ENCODE peak calls at places on chromosome 22, in nine cellular contexts. One of them, this sample, is unnamed.

GRCh38 chr22:43244803-43245527 is 58.0 kb upstream of the TTLL12 start:
- DNase-seq in Caki2: no peak
- DNase-seq in stimulated activated CD8-positive, alpha-beta memory T cell treated with anti-CD3 and anti-CD28 coated beads, Interleukin-12 subunit alpha, Interleukin-12 subunit beta, amount 100 ng/mL, for 1 hour: no peak
- DNase-seq in HAP-1: no peak
- DNase-seq in activated CD4-positive, CD25-positive, alpha-beta regulatory T cell: no peak
- DNase-seq in activated CD4-positive, alpha-beta memory T cell treated with anti-CD3 and anti-CD28 coated beads for 36 hours: no peak
- DNase-seq in psoas muscle: no peak
- DNase-seq in mucosa of descending colon: no peak
- DNase-seq in NCI-H1105: no peak
- DNase-seq in this sample: no peak

GRCh38 chr22:31339148-31339832 is 6.9 kb downstream of the PATZ1 start:
- DNase-seq in activated CD4-positive, alpha-beta memory T cell treated with anti-CD3 and anti-CD28 coated beads for 36 hours: no peak
- DNase-seq in Caki2: no peak
- DNase-seq in mucosa of descending colon: no peak
- DNase-seq in HAP-1: no peak
- DNase-seq in stimulated activated CD8-positive, alpha-beta memory T cell treated with anti-CD3 and anti-CD28 coated beads, Interleukin-12 subunit alpha, Interleukin-12 subunit beta, amount 100 ng/mL, for 1 hour: no peak
- DNase-seq in activated CD4-positive, CD25-positive, alpha-beta regulatory T cell: no peak
- DNase-seq in psoas muscle: no peak
- DNase-seq in NCI-H1105: no peak
- DNase-seq in this sample: no peak

GRCh38 chr22:21710156-21710555 is 25.4 kb downstream of the YPEL1 start:
- DNase-seq in NCI-H1105: no peak
- DNase-seq in activated CD4-positive, alpha-beta memory T cell treated with anti-CD3 and anti-CD28 coated beads for 36 hours: no peak
- DNase-seq in activated CD4-positive, CD25-positive, alpha-beta regulatory T cell: no peak
- DNase-seq in psoas muscle: no peak
- DNase-seq in mucosa of descending colon: no peak
- DNase-seq in HAP-1: no peak
- DNase-seq in stimulated activated CD8-positive, alpha-beta memory T cell treated with anti-CD3 and anti-CD28 coated beads, Interleukin-12 subunit alpha, Interleukin-12 subunit beta, amount 100 ng/mL, for 1 hour: no peak
- DNase-seq in Caki2: no peak
- DNase-seq in this sample: no peak

GRCh38 chr22:41445171-41446056 is 1.2 kb downstream of the TOB2 start:
- DNase-seq in psoas muscle: no peak
- DNase-seq in stimulated activated CD8-positive, alpha-beta memory T cell treated with anti-CD3 and anti-CD28 coated beads, Interleukin-12 subunit alpha, Interleukin-12 subunit beta, amount 100 ng/mL, for 1 hour: no peak
- DNase-seq in HAP-1: peak
- DNase-seq in activated CD4-positive, alpha-beta memory T cell treated with anti-CD3 and anti-CD28 coated beads for 36 hours: peak
- DNase-seq in NCI-H1105: no peak
- DNase-seq in mucosa of descending colon: peak
- DNase-seq in Caki2: peak
- DNase-seq in activated CD4-positive, CD25-positive, alpha-beta regulatory T cell: no peak
- DNase-seq in this sample: peak

GRCh38 chr22:27801616-27802388 is at the start of gene MN1:
- DNase-seq in mucosa of descending colon: peak
- DNase-seq in stimulated activated CD8-positive, alpha-beta memory T cell treated with anti-CD3 and anti-CD28 coated beads, Interleukin-12 subunit alpha, Interleukin-12 subunit beta, amount 100 ng/mL, for 1 hour: peak
- DNase-seq in activated CD4-positive, alpha-beta memory T cell treated with anti-CD3 and anti-CD28 coated beads for 36 hours: peak
- DNase-seq in HAP-1: peak
- DNase-seq in activated CD4-positive, CD25-positive, alpha-beta regulatory T cell: no peak
- DNase-seq in Caki2: peak
- DNase-seq in psoas muscle: peak
- DNase-seq in NCI-H1105: no peak
- DNase-seq in this sample: peak

GRCh38 chr22:23183107-23183698 is 2.9 kb downstream of the BCR start:
- DNase-seq in activated CD4-positive, CD25-positive, alpha-beta regulatory T cell: no peak
- DNase-seq in stimulated activated CD8-positive, alpha-beta memory T cell treated with anti-CD3 and anti-CD28 coated beads, Interleukin-12 subunit alpha, Interleukin-12 subunit beta, amount 100 ng/mL, for 1 hour: no peak
- DNase-seq in mucosa of descending colon: peak
- DNase-seq in NCI-H1105: peak
- DNase-seq in Caki2: no peak
- DNase-seq in psoas muscle: peak
- DNase-seq in activated CD4-positive, alpha-beta memory T cell treated with anti-CD3 and anti-CD28 coated beads for 36 hours: peak
- DNase-seq in HAP-1: peak
- DNase-seq in this sample: peak

GRCh38 chr22:37549704-37550059 is 10.6 kb upstream of the CDC42EP1 start:
- DNase-seq in NCI-H1105: no peak
- DNase-seq in activated CD4-positive, alpha-beta memory T cell treated with anti-CD3 and anti-CD28 coated beads for 36 hours: no peak
- DNase-seq in psoas muscle: peak
- DNase-seq in mucosa of descending colon: no peak
- DNase-seq in activated CD4-positive, CD25-positive, alpha-beta regulatory T cell: no peak
- DNase-seq in stimulated activated CD8-positive, alpha-beta memory T cell treated with anti-CD3 and anti-CD28 coated beads, Interleukin-12 subunit alpha, Interleukin-12 subunit beta, amount 100 ng/mL, for 1 hour: no peak
- DNase-seq in Caki2: no peak
- DNase-seq in HAP-1: no peak
- DNase-seq in this sample: no peak

GRCh38 chr22:49671331-49672012 is 156.2 kb downstream of the BRD1 start:
- DNase-seq in activated CD4-positive, CD25-positive, alpha-beta regulatory T cell: no peak
- DNase-seq in activated CD4-positive, alpha-beta memory T cell treated with anti-CD3 and anti-CD28 coated beads for 36 hours: peak
- DNase-seq in stimulated activated CD8-positive, alpha-beta memory T cell treated with anti-CD3 and anti-CD28 coated beads, Interleukin-12 subunit alpha, Interleukin-12 subunit beta, amount 100 ng/mL, for 1 hour: no peak
- DNase-seq in NCI-H1105: no peak
- DNase-seq in Caki2: no peak
- DNase-seq in HAP-1: no peak
- DNase-seq in psoas muscle: no peak
- DNase-seq in mucosa of descending colon: no peak
- DNase-seq in this sample: peak

GRCh38 chr22:37262346-37262745 is 18.3 kb upstream of the RAC2 start:
- DNase-seq in activated CD4-positive, alpha-beta memory T cell treated with anti-CD3 and anti-CD28 coated beads for 36 hours: no peak
- DNase-seq in Caki2: no peak
- DNase-seq in psoas muscle: no peak
- DNase-seq in mucosa of descending colon: no peak
- DNase-seq in HAP-1: no peak
- DNase-seq in NCI-H1105: no peak
- DNase-seq in activated CD4-positive, CD25-positive, alpha-beta regulatory T cell: no peak
- DNase-seq in stimulated activated CD8-positive, alpha-beta memory T cell treated with anti-CD3 and anti-CD28 coated beads, Interleukin-12 subunit alpha, Interleukin-12 subunit beta, amount 100 ng/mL, for 1 hour: no peak
- DNase-seq in this sample: peak

GRCh38 chr22:28582806-28583205 is 96.8 kb downstream of the TTC28 start:
- DNase-seq in NCI-H1105: no peak
- DNase-seq in Caki2: no peak
- DNase-seq in HAP-1: peak
- DNase-seq in activated CD4-positive, CD25-positive, alpha-beta regulatory T cell: no peak
- DNase-seq in stimulated activated CD8-positive, alpha-beta memory T cell treated with anti-CD3 and anti-CD28 coated beads, Interleukin-12 subunit alpha, Interleukin-12 subunit beta, amount 100 ng/mL, for 1 hour: no peak
- DNase-seq in activated CD4-positive, alpha-beta memory T cell treated with anti-CD3 and anti-CD28 coated beads for 36 hours: no peak
- DNase-seq in psoas muscle: no peak
- DNase-seq in mucosa of descending colon: no peak
- DNase-seq in this sample: no peak

GRCh38 chr22:29093501-29093921 is 20.7 kb downstream of the KREMEN1 start:
- DNase-seq in HAP-1: no peak
- DNase-seq in psoas muscle: no peak
- DNase-seq in activated CD4-positive, CD25-positive, alpha-beta regulatory T cell: no peak
- DNase-seq in Caki2: no peak
- DNase-seq in activated CD4-positive, alpha-beta memory T cell treated with anti-CD3 and anti-CD28 coated beads for 36 hours: no peak
- DNase-seq in NCI-H1105: no peak
- DNase-seq in mucosa of descending colon: no peak
- DNase-seq in stimulated activated CD8-positive, alpha-beta memory T cell treated with anti-CD3 and anti-CD28 coated beads, Interleukin-12 subunit alpha, Interleukin-12 subunit beta, amount 100 ng/mL, for 1 hour: no peak
- DNase-seq in this sample: no peak

GRCh38 chr22:27800250-27801131 is 1.1 kb downstream of the MN1 start:
- DNase-seq in Caki2: no peak
- DNase-seq in stimulated activated CD8-positive, alpha-beta memory T cell treated with anti-CD3 and anti-CD28 coated beads, Interleukin-12 subunit alpha, Interleukin-12 subunit beta, amount 100 ng/mL, for 1 hour: no peak
- DNase-seq in NCI-H1105: no peak
- DNase-seq in activated CD4-positive, alpha-beta memory T cell treated with anti-CD3 and anti-CD28 coated beads for 36 hours: no peak
- DNase-seq in activated CD4-positive, CD25-positive, alpha-beta regulatory T cell: no peak
- DNase-seq in mucosa of descending colon: no peak
- DNase-seq in psoas muscle: peak
- DNase-seq in HAP-1: peak
- DNase-seq in this sample: no peak